ENCODE peak calls at places on chromosomes 12 and 14, in seven cellular contexts. I is H7, H is aorta, O is epithelial cell of esophagus, E is neural progenitor cell, B is AG09309, C is mesenchymal stem cell. Z is an unnamed sample.

GRCh38 chr12:23885396-23885795 is 64.1 kb downstream of the SOX5 start:
- DNase-seq in O (no peak), E (no peak), C (no peak), I (no peak), H (no peak), B (no peak), Z (no peak)

GRCh38 chr12:108559748-108560147 is 1.2 kb downstream of the SART3 start:
- DNase-seq in O (no peak), I (no peak), E (no peak), H (no peak), B (no peak), C (no peak), Z (no peak)

GRCh38 chr12:64840129-64840528 is 15.7 kb downstream of the TBC1D30 start:
- DNase-seq in H (no peak), B (no peak), E (no peak), O (peak), C (no peak), I (no peak), Z (no peak)

GRCh38 chr12:67649165-67650126 is 901 bp downstream of the DYRK2 start:
- DNase-seq in B (no peak), I (peak), C (no peak), E (peak), O (no peak), H (peak), Z (no peak)

GRCh38 chr12:115983226-115983798 is 294.2 kb downstream of the MED13L start:
- DNase-seq in O (peak), C (no peak), I (peak), H (no peak), E (peak), B (no peak), Z (no peak)

GRCh38 chr12:125314051-125314882 is 249.0 kb downstream of the AACS start:
- DNase-seq in I (peak), E (peak), H (no peak), O (no peak), B (no peak), C (no peak), Z (no peak)

GRCh38 chr14:61470954-61471279 is 149.5 kb downstream of the PRKCH start:
- DNase-seq in C (no peak), E (no peak), H (no peak), B (no peak), O (no peak), I (no peak), Z (no peak)

GRCh38 chr14:69270795-69271708 is 11.1 kb downstream of the GALNT16 start:
- DNase-seq in E (no peak), O (peak), C (no peak), H (no peak), B (no peak), I (no peak), Z (no peak)

GRCh38 chr12:46649433-46649832 is 176.4 kb downstream of the SLC38A4 start:
- DNase-seq in H (no peak), B (no peak), I (no peak), O (no peak), E (no peak), C (no peak), Z (no peak)

GRCh38 chr12:56546680-56547079 is 25.1 kb downstream of the RBMS2 start:
- DNase-seq in H (no peak), B (no peak), C (no peak), I (no peak), E (no peak), O (no peak), Z (no peak)

GRCh38 chr14:45434221-45434620 is 181.2 kb upstream of the MIS18BP1 start:
- DNase-seq in O (no peak), E (no peak), H (no peak), I (no peak), B (no peak), C (no peak), Z (no peak)

GRCh38 chr12:7354521-7354920 is 50.6 kb downstream of the ACSM4 start:
- DNase-seq in B (no peak), I (no peak), O (peak), E (no peak), C (no peak), H (no peak), Z (no peak)

GRCh38 chr12:22396253-22396652 is 61.7 kb upstream of the ST8SIA1 start:
- DNase-seq in C (no peak), H (no peak), O (no peak), E (no peak), I (no peak), B (no peak), Z (no peak)

GRCh38 chr12:133130808-133131128 is 341 bp downstream of the ZNF10 start:
- DNase-seq in C (no peak), I (no peak), O (no peak), E (no peak), B (no peak), H (peak), Z (no peak)

GRCh38 chr12:8829621-8830020 is 7.2 kb downstream of the A2ML1 start:
- DNase-seq in O (peak), H (no peak), C (no peak), E (no peak), I (no peak), B (no peak), Z (no peak)

GRCh38 chr12:74401966-74402365 is 135.7 kb upstream of the ATXN7L3B start:
- DNase-seq in C (no peak), B (no peak), O (no peak), I (no peak), E (no peak), H (no peak), Z (no peak)

GRCh38 chr12:67918441-67918840 is 70.8 kb upstream of the IFNG-AS1 start:
- DNase-seq in B (no peak), H (no peak), O (no peak), I (no peak), C (no peak), E (no peak), Z (no peak)

GRCh38 chr12:108642269-108642870 is 8.7 kb upstream of the SELPLG start:
- DNase-seq in C (no peak), I (no peak), H (no peak), E (no peak), O (no peak), B (no peak), Z (no peak)

GRCh38 chr14:47678157-47678556 is 2.8 kb upstream of the MDGA2 start:
- DNase-seq in H (no peak), O (no peak), C (no peak), I (no peak), E (no peak), B (no peak), Z (no peak)

GRCh38 chr14:47675489-47676300 is at the start of gene MDGA2:
- DNase-seq in E (peak), C (peak), B (no peak), I (peak), O (peak), H (no peak), Z (no peak)

GRCh38 chr14:47674546-47675238 is 713 bp downstream of the MDGA2 start:
- DNase-seq in C (peak), B (no peak), O (no peak), I (peak), E (peak), H (no peak), Z (no peak)

GRCh38 chr14:47675239-47675488 is 241 bp downstream of the MDGA2 start:
- DNase-seq in O (no peak), H (no peak), C (no peak), I (no peak), E (peak), B (no peak), Z (no peak)

GRCh38 chr14:47676301-47676617 is 854 bp upstream of the MDGA2 start:
- DNase-seq in H (no peak), C (no peak), O (no peak), I (no peak), E (no peak), B (no peak), Z (no peak)
- H3K4me3 ChIP-seq in H (no peak), C (peak), O (no peak), I (peak), E (peak), B (no peak), Z (peak)

DNA sequence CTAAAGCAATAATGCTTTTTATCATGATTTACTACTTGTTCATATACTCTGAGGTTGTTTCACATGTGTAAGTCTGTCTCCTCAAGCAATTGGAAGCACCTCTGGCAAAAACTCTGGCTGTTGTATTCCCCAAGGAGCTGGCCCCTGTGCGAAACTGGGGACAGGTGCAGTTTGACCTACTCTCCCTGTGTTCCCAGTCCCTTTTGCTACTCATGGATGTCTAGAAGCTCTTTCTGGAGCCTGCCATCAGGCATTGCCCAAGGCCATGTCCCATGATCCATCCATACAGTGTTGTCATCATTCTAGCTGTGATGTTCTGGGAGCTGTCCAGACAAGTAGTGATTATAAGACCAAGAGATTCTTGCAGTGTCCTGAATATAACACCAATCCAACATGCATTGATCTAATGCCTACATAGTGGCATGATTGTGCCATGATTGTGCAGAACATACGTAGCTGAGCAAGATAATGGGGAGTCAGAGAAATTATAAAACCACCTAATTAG is 14.9 kb downstream of the AKAP6 start:
- DNase-seq in C (peak), E (no peak), I (no peak), O (peak), H (no peak), B (no peak), Z (no peak)
- H3K4me3 ChIP-seq in C (no peak), E (no peak), I (no peak), O (no peak), H (no peak), B (no peak), Z (no peak)

DNA sequence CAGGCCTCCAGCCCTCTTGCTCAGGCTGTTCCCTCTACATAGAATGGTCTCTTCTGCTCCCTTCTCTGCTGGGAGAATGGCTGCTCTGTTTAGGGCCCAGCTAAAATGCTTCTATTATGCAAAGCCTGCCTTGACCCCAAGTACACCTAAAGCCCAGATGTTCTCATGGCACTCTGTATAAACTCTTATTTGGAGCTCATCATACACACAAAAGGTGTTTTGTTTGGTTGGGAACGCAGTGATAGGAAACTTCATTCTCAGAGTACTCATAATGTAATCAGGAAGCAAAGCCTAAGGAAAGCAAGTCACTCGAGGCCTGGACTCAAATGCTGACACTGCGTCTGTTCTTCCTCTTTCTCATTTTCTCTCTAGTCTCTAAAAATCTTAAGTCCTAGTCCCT is 38.2 kb upstream of the SYCP3 start:
- DNase-seq in H (no peak), C (no peak), I (no peak), O (no peak), B (no peak), E (no peak), Z (no peak)
- H3K4me3 ChIP-seq in H (no peak), C (no peak), I (no peak), O (no peak), B (no peak), E (no peak), Z (no peak)

GRCh38 chr14:93960108-93960475 is 16.3 kb downstream of the ASB2 start:
- DNase-seq in E (no peak), O (no peak), I (no peak), C (no peak), B (no peak), H (no peak), Z (no peak)

GRCh38 chr14:93958567-93959238 is 17.7 kb downstream of the ASB2 start:
- DNase-seq in I (no peak), C (no peak), E (no peak), H (no peak), O (no peak), B (no peak), Z (no peak)

GRCh38 chr14:93957751-93958566 is 18.4 kb downstream of the ASB2 start:
- DNase-seq in H (no peak), C (no peak), I (no peak), E (no peak), B (no peak), O (no peak), Z (no peak)

GRCh38 chr14:93960774-93961438 is 15.5 kb downstream of the ASB2 start:
- DNase-seq in H (no peak), C (no peak), E (no peak), I (no peak), O (no peak), B (no peak), Z (no peak)

DNA sequence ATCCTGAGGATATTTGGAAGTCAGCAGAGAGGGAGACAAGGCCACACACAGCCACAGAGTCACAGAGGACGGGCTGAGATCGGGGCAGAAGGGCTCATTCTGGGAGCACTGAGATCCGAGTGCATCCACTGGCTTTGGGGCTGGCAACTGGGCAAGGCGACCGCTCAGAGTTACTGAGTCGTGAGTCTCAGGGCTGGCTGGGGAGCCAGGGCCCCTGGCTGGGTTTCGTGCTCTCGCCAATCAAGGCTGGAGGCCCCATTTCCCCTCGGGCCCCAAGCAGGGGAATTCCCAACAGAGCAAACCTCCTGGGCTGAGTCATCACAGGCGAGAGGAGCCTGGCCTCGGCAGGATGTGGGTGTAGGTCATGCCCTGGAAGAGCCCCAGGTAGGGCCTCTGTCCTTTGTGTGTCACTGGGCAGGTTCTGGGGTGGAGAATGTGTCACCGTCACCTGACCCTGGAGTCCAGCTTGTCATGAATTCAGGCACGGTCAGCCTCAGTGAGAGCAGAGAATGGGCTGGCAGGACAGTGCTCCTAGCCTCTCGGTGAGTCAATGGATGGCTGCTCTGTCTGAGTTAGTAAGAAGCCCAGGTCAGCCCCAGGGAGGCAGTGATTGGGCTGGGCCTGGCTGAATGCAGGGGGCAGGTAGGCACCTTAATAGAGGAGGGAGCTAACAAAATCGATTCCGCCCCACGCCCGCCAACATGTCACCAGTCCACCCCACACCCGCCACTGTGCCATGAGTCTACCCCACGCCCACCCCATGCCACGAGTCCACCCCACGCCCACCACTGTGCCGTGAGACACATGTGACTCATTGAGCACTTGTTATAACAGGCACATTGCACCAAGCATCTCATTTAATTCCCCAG is 16.9 kb downstream of the ASB2 start:
- DNase-seq in H (peak), B (peak), I (peak), O (peak), E (no peak), C (peak), Z (peak)
- H3K4me3 ChIP-seq in H (no peak), B (no peak), I (no peak), O (no peak), E (no peak), C (no peak), Z (no peak)

GRCh38 chr14:70357985-70358384 is 1.5 kb downstream of the COX16 start:
- DNase-seq in B (no peak), E (no peak), O (no peak), H (no peak), I (no peak), C (no peak), Z (no peak)
- H3K4me3 ChIP-seq in B (peak), E (peak), O (no peak), H (peak), I (no peak), C (no peak), Z (peak)

DNA sequence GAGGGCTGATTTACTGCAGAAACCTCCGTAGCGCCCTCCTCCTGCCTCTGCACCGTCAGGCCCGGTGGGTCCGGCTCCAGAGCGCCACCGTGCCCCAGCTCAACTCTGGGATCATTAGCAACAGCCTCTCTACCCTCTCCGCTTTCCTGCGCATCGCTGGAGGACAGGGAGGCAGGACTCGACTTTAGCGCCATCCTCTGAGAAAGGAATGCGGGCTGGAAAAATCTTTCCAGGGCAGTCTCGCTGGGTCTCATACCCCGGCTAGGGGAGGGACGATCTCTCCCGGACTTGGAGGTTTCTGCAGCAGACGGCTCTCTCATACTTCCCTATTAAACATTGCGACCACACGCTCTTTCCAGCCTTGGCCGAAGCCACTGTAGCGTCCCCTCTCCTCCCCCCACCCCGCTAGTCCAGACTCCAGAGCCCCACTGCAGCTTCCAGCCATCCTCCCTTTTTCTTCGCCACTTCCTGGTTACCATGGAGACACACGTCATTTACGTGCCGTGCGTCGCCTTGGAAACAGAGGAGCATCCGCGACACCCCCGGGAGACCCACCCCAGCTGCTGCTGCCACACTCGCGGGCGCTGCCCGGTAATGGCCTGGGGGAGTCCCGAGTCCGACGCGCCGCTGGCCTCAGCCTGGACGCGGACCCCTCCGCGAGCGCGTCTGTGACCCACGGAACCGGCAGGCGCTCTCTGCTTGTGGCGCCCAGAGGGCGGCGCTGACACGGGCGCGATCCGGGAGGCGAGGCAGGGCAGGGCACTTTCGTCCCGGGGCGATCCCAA is at the start of gene CCDC184:
- DNase-seq in E (peak), O (peak), H (peak), I (peak), C (peak), B (no peak), Z (no peak)
- H3K4me3 ChIP-seq in E (peak), O (peak), H (peak), I (peak), C (peak), B (peak), Z (peak)